ENCODE peak calls at places on chromosomes 13 and 19, in eight cellular contexts. N is heart left ventricle, O is IMR-90, Z is uterus, Q is upper lobe of left lung, U is transverse colon, R is spleen, W is stomach. A is an unnamed sample. For H3K36me3, the result is how much of the 10 kb centered on the place peaks cover.

GRCh38 chr19:4089400-4089908 is 22.8 kb upstream of the ZBTB7A start:
- DNase-seq in N (no peak), O (no peak), Z (no peak), Q (peak), U (peak), R (peak), W (no peak), A (no peak)

GRCh38 chr13:30045916-30046704 is 195.7 kb upstream of the UBL3 start:
- DNase-seq in N (no peak), O (peak), Z (no peak), Q (no peak), U (no peak), R (no peak), W (no peak), A (no peak)

GRCh38 chr13:94236876-94237275 is 242.6 kb downstream of the DCT start:
- DNase-seq in N (no peak), O (no peak), Z (no peak), Q (no peak), U (no peak), R (no peak), W (no peak), A (no peak)

GRCh38 chr13:112696869-112697465 is 7.1 kb downstream of the ATP11A start:
- DNase-seq in N (no peak), O (no peak), Z (no peak), Q (peak), U (peak), R (no peak), W (peak), A (no peak)

GRCh38 chr13:109780880-109781383 is 5.5 kb downstream of the IRS2 start:
- DNase-seq in N (peak), O (no peak), Z (no peak), Q (no peak), U (no peak), R (no peak), W (no peak), A (no peak)

GRCh38 chr13:36432106-36432544 is at the start of gene CCNA1:
- DNase-seq in N (peak), O (no peak), Z (peak), Q (no peak), U (no peak), R (peak), W (peak), A (peak)

GRCh38 chr19:40279120-40279551 is 6.0 kb downstream of the AKT2 start:
- DNase-seq in N (peak), O (peak), Z (peak), Q (no peak), U (peak), R (peak), W (no peak), A (peak)

GRCh38 chr19:38134538-38135149 is 89.4 kb downstream of the DPF1 start:
- DNase-seq in N (no peak), O (peak), Z (no peak), Q (no peak), U (peak), R (no peak), W (peak), A (peak)

GRCh38 chr13:23828086-23828485 is 61.1 kb downstream of the MIPEP start:
- DNase-seq in N (no peak), O (no peak), Z (no peak), Q (no peak), U (no peak), R (no peak), W (no peak), A (no peak)

GRCh38 chr13:21033866-21034601 is 27.4 kb downstream of the LATS2 start:
- DNase-seq in N (no peak), O (no peak), Z (peak), Q (no peak), U (no peak), R (no peak), W (peak), A (peak)

GRCh38 chr13:65540064-65540635 is 1690.0 kb downstream of the PCDH9 start:
- DNase-seq in N (no peak), O (no peak), Z (no peak), Q (no peak), U (no peak), R (no peak), W (no peak), A (no peak)

GRCh38 chr13:86402500-86402899 is 603.3 kb upstream of the SLITRK6 start:
- DNase-seq in N (no peak), O (no peak), Z (no peak), Q (no peak), U (no peak), R (no peak), W (no peak), A (no peak)

GRCh38 chr13:20358022-20358421 is 125.9 kb upstream of the GJB6 start:
- DNase-seq in N (no peak), O (no peak), Z (no peak), Q (no peak), U (no peak), R (no peak), W (no peak), A (no peak)

GRCh38 chr19:48870048-48870447 is 1.6 kb upstream of the PLEKHA4 start:
- DNase-seq in N (no peak), O (no peak), Z (no peak), Q (no peak), U (no peak), R (no peak), W (no peak), A (no peak)

GRCh38 chr13:111480976-111481375 is 160.5 kb downstream of the TEX29 start:
- DNase-seq in N (no peak), O (no peak), Z (no peak), Q (peak), U (no peak), R (no peak), W (peak), A (no peak)

GRCh38 chr13:96817336-96817941 is 176.8 kb downstream of the OXGR1 start:
- DNase-seq in N (no peak), O (peak), Z (no peak), Q (no peak), U (no peak), R (no peak), W (no peak), A (no peak)

GRCh38 chr13:96819375-96819774 is 174.9 kb downstream of the OXGR1 start:
- DNase-seq in N (no peak), O (no peak), Z (no peak), Q (no peak), U (no peak), R (no peak), W (no peak), A (no peak)

GRCh38 chr13:96821381-96821780 is 172.9 kb downstream of the OXGR1 start:
- DNase-seq in N (no peak), O (peak), Z (no peak), Q (no peak), U (no peak), R (no peak), W (no peak), A (no peak)

GRCh38 chr13:96816874-96817273 is 177.4 kb downstream of the OXGR1 start:
- DNase-seq in N (no peak), O (no peak), Z (no peak), Q (no peak), U (no peak), R (no peak), W (no peak), A (no peak)

DNA sequence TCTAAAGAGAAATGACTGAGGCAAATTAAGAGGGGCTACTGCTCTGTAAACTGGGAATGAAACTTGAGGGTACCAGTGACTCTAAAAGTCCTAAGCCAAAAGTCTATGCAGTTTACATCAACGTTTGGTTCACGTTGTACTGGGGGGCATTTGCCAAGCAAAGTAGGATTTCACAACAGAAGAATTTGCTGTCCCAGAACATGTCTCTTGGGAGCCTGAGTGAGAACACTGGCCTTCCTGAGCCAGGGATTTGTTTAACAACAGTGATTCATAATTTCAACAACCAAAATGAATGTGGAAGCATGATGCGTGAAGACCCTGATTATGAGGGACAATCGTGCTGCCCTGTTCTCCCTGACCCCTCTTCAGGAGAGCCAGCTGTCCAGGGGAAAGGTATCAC is 178.0 kb downstream of the OXGR1 start:
- DNase-seq in N (no peak), O (no peak), Z (peak), Q (no peak), U (no peak), R (no peak), W (no peak), A (no peak)
- H3K36me3 ChIP-seq in N (under half), O (under half), Z (under half), Q (under half), U (under half), R (under half), W (under half), A (under half)

DNA sequence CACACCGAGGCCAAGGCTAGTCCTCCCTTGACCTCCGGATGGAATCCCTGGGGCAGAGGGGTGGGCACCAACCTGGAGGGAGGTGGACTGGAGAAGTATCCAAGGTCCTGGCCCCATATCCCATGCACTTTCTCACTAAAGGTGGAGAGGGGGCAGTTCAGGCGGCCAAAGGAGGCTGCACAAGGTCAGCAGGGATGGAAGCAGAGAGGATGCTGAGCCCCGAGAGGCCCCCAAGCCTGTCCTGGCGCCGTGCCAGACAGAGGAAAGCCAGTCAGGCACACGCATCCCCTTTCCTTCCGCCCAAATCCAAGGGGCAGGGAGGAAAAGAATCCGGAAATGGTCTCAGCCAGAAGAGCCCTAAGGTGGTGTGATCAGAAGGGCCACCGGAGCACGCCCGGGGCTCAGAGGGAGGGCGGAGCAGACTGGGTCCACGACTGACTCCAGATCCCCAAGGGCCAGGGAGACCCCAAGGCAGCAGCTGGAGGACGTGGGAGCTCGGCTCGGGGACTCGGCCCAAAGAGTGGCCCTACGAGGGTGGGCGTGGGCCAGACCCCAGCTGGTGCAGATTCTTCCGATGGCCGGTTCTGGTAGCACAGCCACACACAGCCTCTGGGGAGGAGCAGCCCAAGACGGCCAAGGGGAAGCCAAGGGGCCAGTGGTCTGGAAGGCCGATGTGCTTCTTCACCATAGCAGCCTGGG is 60.0 kb downstream of the MLLT1 start:
- DNase-seq in N (peak), O (no peak), Z (no peak), Q (peak), U (no peak), R (no peak), W (no peak), A (no peak)
- H3K27ac ChIP-seq in N (peak), O (peak), Z (peak), Q (peak), U (peak), R (no peak), W (peak), A (no peak)

GRCh38 chr19:15550847-15551182 is 42.5 kb downstream of the CYP4F22 start:
- DNase-seq in N (no peak), O (no peak), Z (no peak), Q (no peak), U (no peak), R (peak), W (no peak), A (no peak)

GRCh38 chr19:15556634-15557181 is 48.4 kb downstream of the CYP4F22 start:
- DNase-seq in N (no peak), O (no peak), Z (no peak), Q (no peak), U (no peak), R (no peak), W (no peak), A (no peak)

GRCh38 chr19:15557223-15557622 is 48.9 kb downstream of the CYP4F22 start:
- DNase-seq in N (no peak), O (no peak), Z (no peak), Q (no peak), U (no peak), R (peak), W (no peak), A (no peak)

GRCh38 chr19:15551183-15552004 is 43.1 kb downstream of the CYP4F22 start:
- DNase-seq in N (no peak), O (no peak), Z (peak), Q (peak), U (peak), R (peak), W (peak), A (peak)

DNA sequence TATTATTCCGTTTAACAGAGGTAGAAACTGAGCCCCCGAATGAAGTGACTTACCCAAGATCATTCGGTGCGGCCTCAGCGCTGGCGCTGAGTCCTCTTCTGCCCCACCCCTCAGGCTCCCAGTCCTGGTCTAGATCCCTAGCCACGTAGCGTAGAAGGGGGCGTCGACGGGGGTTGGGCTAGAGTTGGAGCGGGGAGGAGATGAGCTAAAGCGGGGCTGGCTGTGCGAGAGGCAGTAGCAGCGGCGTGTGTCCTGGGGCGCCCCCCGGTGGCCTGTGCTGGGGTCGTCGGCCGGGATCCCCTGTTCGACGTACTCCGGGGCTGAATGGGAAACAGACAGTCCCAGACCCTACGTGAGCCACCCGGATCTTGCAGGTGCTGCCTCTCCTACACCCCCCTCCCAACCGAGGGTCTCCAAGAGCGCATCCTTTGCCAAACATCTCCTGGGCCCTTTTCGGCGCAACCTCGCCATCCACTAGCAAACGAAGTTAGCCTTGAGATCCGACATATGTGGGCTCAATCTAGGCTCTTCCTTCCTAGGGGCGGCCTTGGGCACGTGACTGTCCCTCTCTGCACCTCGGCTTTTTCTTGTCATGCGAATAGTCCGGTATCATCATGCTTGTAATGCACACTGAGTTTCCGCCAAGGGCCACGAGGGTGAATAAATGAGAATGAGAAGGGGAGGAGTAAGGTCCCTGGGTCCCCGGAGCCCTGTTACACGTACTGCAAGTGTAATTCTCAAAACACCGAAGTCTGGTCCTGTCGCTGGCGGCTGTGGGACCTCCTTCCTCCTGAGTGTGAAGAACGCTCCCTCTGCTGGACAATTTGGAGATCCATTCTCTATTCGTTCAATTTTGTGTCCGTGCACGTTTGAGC is 47.7 kb downstream of the CYP4F22 start:
- DNase-seq in N (peak), O (peak), Z (peak), Q (peak), U (peak), R (peak), W (peak), A (peak)
- TF ChIP-seq POLR2A in N (no peak), O (no peak), Z (no peak), Q (no peak), U (no peak), R (no peak), W (no peak), A (no peak)

GRCh38 chr19:46838160-46838559 is 12.5 kb downstream of the AP2S1 start:
- DNase-seq in N (no peak), O (no peak), Z (no peak), Q (peak), U (no peak), R (no peak), W (no peak), A (no peak)

GRCh38 chr19:46842791-46843190 is 7.9 kb downstream of the AP2S1 start:
- DNase-seq in N (no peak), O (no peak), Z (no peak), Q (no peak), U (no peak), R (no peak), W (no peak), A (no peak)

GRCh38 chr19:46839752-46840151 is 10.9 kb downstream of the AP2S1 start:
- DNase-seq in N (no peak), O (no peak), Z (no peak), Q (no peak), U (peak), R (no peak), W (peak), A (no peak)

GRCh38 chr19:46841458-46842083 is 9.1 kb downstream of the AP2S1 start:
- DNase-seq in N (peak), O (peak), Z (peak), Q (no peak), U (peak), R (no peak), W (peak), A (no peak)

GRCh38 chr19:46840157-46840942 is 10.3 kb downstream of the AP2S1 start:
- DNase-seq in N (no peak), O (peak), Z (peak), Q (no peak), U (peak), R (peak), W (peak), A (peak)
- H3K36me3 ChIP-seq in N (half or more), O (under half), Z (under half), Q (under half), U (under half), R (half or more), W (half or more), A (under half)